ENCODE peak calls at places on chromosome 13, in six cellular contexts. O is psoas muscle, E is astrocyte, D is DND-41, Q is fibroblast of the aortic adventitia, N is SK-N-SH. Y is an unnamed sample.

GRCh38 chr13:35489050-35489449 is 12.6 kb upstream of the MAB21L1 start:
- DNase-seq in N (no peak), E (no peak), O (no peak), D (no peak), Q (no peak), Y (no peak)

GRCh38 chr13:51900471-51900870 is 38.7 kb downstream of the CCDC70 start:
- DNase-seq in E (no peak), N (no peak), D (no peak), O (no peak), Q (no peak), Y (no peak)

GRCh38 chr13:19158526-19158925 is 23.1 kb downstream of the TUBA3C start:
- DNase-seq in D (no peak), E (no peak), N (no peak), Q (no peak), O (no peak), Y (no peak)

GRCh38 chr13:48741377-48741776 is 87.6 kb downstream of the CYSLTR2 start:
- DNase-seq in O (no peak), N (peak), Q (peak), E (peak), D (peak), Y (no peak)

GRCh38 chr13:102128216-102128800 is 273.5 kb downstream of the FGF14 start:
- DNase-seq in Q (peak), E (peak), D (no peak), N (no peak), O (no peak), Y (no peak)

GRCh38 chr13:92984151-92984550 is 242.5 kb upstream of the GPC6 start:
- DNase-seq in D (no peak), N (no peak), E (no peak), Q (no peak), O (no peak), Y (no peak)

GRCh38 chr13:50126378-50127016 is 111.3 kb downstream of the KCNRG start:
- DNase-seq in D (peak), N (no peak), E (no peak), O (no peak), Q (peak), Y (no peak)

GRCh38 chr13:24097064-24097463 is 63.5 kb upstream of the SPATA13 start:
- DNase-seq in O (no peak), D (peak), N (no peak), E (no peak), Q (peak), Y (no peak)

GRCh38 chr13:99406799-99407201 is 94.5 kb upstream of the TM9SF2 start:
- DNase-seq in O (no peak), Q (no peak), N (no peak), E (no peak), D (no peak), Y (no peak)

GRCh38 chr13:99303863-99304521 is 3.2 kb downstream of the GPR183 start:
- DNase-seq in E (no peak), N (no peak), O (no peak), D (no peak), Q (no peak), Y (no peak)

GRCh38 chr13:100124265-100124664 is 35.4 kb downstream of the PCCA start:
- DNase-seq in D (no peak), O (no peak), E (peak), Q (no peak), N (no peak), Y (no peak)

GRCh38 chr13:87777395-87777794 is 106.2 kb downstream of the SLITRK5 start:
- DNase-seq in N (no peak), Q (no peak), D (no peak), E (peak), O (no peak), Y (no peak)
- TF ChIP-seq CTCF in N (no peak), Q (no peak), D (no peak), E (no peak), O (no peak), Y (no peak)

DNA sequence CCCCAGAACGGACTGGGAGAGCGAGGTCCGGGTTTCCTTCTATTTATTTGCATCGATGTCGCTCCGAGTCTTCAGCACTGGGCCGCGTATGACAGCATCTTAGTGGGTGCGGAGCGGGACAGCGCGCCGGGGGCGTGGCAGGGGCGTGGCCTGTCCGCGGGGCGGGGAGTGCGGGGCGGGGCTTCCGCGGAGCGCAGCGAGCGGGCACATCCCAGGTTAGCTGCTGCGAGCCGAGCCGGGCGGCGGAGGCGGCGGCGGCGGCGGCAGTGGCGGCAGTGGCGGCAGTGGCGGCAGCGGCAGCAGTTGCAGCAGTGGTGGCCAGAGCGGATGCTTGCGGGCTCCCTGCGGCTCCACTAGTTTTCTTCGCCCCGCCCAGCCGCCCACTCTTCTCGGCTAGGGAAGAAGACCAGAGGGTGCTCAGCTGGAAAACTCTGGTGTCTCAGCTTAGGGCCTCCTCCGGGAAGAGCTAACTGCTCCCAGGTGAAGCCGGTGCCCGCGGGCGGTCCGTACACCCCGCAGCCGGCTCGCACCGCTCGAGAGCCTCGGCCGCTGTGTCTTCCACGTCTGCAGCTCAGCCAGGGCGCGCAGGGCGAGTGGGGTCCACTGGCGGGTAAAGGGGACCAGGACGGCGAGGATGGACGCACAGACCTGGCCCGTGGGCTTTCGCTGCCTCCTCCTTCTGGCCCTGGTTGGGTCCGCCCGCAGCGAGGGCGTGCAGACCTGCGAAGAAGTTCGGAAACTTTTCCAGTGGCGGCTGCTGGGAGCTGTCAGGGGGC is at the start of gene GPC5:
- DNase-seq in D (no peak), E (peak), O (peak), N (peak), Q (peak), Y (peak)
- TF ChIP-seq CTCF in D (no peak), E (no peak), O (no peak), N (no peak), Q (no peak), Y (no peak)

GRCh38 chr13:72221276-72221962 is 354.4 kb upstream of the DACH1 start:
- DNase-seq in O (peak), N (no peak), E (no peak), D (peak), Q (no peak), Y (peak)
- TF ChIP-seq CTCF in O (peak), N (peak), E (peak), D (peak), Q (peak), Y (peak)

GRCh38 chr13:105033999-105034398 is 1501.5 kb downstream of the EFNB2 start:
- DNase-seq in E (no peak), O (no peak), N (no peak), Q (no peak), D (no peak), Y (no peak)
- TF ChIP-seq CTCF in E (no peak), O (no peak), N (no peak), Q (no peak), D (no peak), Y (no peak)

GRCh38 chr13:79637086-79637763 is 156.3 kb downstream of the NDFIP2 start:
- DNase-seq in N (no peak), D (no peak), O (peak), E (peak), Q (peak), Y (no peak)

GRCh38 chr13:79626924-79627323 is 146.0 kb downstream of the NDFIP2 start:
- DNase-seq in Q (no peak), O (no peak), N (no peak), E (peak), D (no peak), Y (no peak)

GRCh38 chr13:79625517-79625916 is 144.6 kb downstream of the NDFIP2 start:
- DNase-seq in D (no peak), Q (no peak), O (no peak), E (no peak), N (no peak), Y (no peak)

GRCh38 chr13:79628463-79628862 is 147.5 kb downstream of the NDFIP2 start:
- DNase-seq in Q (no peak), D (no peak), O (no peak), N (peak), E (no peak), Y (no peak)

DNA sequence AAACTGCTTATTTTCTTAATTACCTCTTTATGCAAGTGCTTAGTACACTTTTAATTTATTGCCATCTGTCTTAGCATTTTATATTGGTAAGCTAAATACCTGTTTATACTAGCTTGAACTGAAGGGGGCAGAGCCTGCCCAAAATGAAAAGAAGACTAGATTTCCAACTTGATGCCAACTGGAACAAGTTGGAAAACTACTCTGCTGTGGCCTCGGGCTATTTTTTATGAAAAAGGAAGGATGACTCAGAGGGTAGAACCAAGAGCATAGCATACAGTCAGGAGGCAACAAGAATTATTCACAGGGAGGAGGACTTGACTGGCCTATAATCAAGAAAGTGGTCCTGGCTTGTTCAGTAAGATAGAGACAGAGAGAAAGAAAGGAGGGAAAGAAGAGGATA is 150.3 kb downstream of the NDFIP2 start:
- DNase-seq in E (peak), N (no peak), O (no peak), Q (peak), D (no peak), Y (no peak)
- TF ChIP-seq CTCF in E (peak), N (peak), O (peak), Q (peak), D (no peak), Y (no peak)

DNA sequence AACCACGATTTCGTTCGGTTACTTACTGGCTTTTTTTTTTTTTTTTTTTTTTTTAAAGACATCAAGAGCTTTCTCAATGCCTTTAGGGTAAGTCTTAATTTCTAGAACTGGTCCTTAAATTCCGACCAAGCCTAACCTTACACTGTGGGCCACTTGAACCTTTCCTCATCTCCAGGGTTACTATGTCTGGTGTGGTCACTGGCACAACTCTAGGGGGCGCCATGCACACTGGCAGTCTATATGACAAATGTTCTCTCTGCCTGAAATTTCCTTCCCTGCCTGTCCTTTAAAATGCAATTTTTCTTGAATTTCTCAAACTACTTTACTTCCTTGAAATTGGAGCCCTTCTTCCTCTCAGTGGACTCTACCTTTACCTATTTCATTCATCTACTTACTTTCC is 227.4 kb downstream of the KLF5 start:
- DNase-seq in O (no peak), N (no peak), Q (no peak), E (no peak), D (no peak), Y (no peak)
- TF ChIP-seq CTCF in O (no peak), N (no peak), Q (no peak), E (no peak), D (peak), Y (no peak)

Y was measured in endothelial cell.